ENCODE peak calls at places on chromosome 9, in nine cellular contexts. E, D, Q, N, C, O, K, F and Z are unnamed samples.

GRCh38 chr9:806285-807156 is 35.0 kb upstream of the DMRT1 start:
- DNase-seq in E (peak; percentile 4), D (no peak), Q (peak; percentile 62), N (no peak), C (no peak), O (no peak), K (no peak), F (no peak), Z (no peak)

GRCh38 chr9:78273761-78274160 is 23.2 kb upstream of the PSAT1 start:
- DNase-seq in E (no peak), D (no peak), Q (no peak), N (no peak), C (no peak), O (no peak), K (no peak), F (no peak), Z (no peak)

GRCh38 chr9:3751125-3751758 is 225.4 kb upstream of the RFX3 start:
- DNase-seq in E (no peak), D (no peak), Q (peak; percentile 24), N (no peak), C (peak; percentile 12), O (no peak), K (no peak), F (peak; percentile 79), Z (peak; percentile 16)

GRCh38 chr9:121640076-121640475 is 11.4 kb upstream of the DAB2IP start:
- DNase-seq in E (no peak), D (peak; percentile 85), Q (peak; percentile 81), N (peak; percentile 86), C (peak; percentile 22), O (no peak), K (peak; percentile 82), F (no peak), Z (peak; percentile 23)

GRCh38 chr9:1837453-1838084 is 177.6 kb upstream of the SMARCA2 start:
- DNase-seq in E (peak; percentile 45), D (no peak), Q (peak; percentile 90), N (peak; percentile 11), C (peak; percentile 18), O (no peak), K (no peak), F (peak; percentile 18), Z (peak; percentile 10)

GRCh38 chr9:93644397-93645088 is 68.2 kb downstream of the PHF2 start:
- DNase-seq in E (no peak), D (peak; percentile 14), Q (no peak), N (peak; percentile 3), C (no peak), O (no peak), K (peak; percentile 55), F (no peak), Z (no peak)

GRCh38 chr9:135719472-135719871 is 17.5 kb downstream of the KCNT1 start:
- DNase-seq in E (no peak), D (no peak), Q (no peak), N (no peak), C (no peak), O (no peak), K (no peak), F (no peak), Z (no peak)

GRCh38 chr9:111728617-111729366 is 65.9 kb downstream of the SHOC1 start:
- DNase-seq in E (no peak), D (no peak), Q (no peak), N (no peak), C (no peak), O (peak; percentile 87), K (no peak), F (no peak), Z (no peak)

DNA sequence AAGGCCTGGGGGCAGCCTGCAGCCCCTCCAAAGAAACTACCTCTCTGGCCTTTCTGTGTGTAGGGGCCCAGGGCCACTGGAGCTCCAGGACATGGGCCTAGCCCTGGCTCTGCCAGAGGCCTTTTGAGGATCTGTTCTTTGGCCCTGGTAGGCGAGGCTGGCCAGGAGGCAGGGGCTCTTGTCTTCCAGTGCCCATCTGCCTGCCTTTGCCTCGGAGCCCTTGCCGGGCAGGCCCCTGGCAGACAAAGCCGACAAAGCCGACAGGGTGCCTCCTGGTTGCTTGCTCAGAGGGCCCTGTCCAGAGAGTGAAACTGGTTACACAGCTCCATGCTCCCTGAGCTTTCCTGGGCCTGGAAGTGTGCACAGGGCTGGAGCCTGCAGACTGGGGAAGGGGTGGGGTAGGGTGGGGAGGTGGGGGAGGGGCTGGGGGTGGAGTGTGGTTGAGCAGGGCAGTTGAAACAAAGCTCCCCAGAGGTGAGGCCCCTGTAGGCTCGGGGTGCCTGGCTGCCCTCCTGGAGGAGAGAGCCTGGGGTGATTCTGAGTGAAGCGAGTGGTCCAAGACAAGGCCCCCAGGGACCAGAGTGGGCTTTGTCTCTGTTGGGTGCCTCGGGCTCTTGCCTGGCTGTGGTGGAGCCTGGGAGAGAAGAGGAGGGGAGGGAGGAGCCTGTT is 29.3 kb downstream of the PTPA start:
- DNase-seq in E (no peak), D (peak; percentile 73), Q (peak; percentile 50), N (peak; percentile 55), C (peak; percentile 39), O (no peak), K (peak; percentile 79), F (peak; percentile 54), Z (peak; percentile 53)
- TF ChIP-seq POLR2AphosphoS5 in E (no peak), D (peak; percentile 60), Q (no peak), N (no peak), C (no peak), O (no peak), K (no peak), F (no peak), Z (no peak)

DNA sequence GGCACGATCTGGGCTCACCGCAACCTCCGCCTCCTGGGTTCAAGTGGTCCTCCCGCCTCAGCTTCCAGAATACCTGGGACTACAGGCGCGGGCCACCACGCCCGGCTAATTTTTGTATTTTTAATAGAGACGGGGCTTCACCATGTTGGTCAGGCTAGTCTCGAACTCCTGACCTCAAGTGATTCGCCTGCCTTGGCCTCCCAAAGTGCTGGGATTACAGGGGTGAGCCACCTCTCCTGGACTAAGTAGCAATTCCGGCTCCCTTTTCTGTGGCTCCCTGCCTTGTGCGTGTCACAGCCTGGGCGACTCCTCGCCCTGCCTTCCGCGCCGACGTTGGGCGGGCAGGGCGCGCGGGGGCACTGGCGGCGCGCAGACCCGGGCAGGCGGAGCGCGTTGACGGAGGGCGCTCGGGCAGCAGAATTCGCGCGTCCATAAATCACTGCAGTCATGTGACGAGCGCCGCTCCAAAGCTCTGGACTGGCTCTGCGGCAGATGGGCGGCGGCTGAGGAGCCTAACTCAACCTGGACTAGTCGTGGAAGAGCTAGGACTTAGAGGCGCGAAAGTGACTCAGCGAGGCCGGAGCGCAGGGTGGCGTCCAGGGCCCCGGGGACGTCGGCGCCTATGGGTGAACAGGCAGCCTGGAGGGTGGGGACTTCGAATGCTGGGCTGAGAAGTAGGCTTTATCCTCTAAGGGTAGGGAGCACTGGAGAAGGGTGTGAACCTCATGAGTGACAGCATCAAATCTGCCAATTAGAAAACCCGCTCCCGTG is 1.4 kb upstream of the CIZ1 start:
- DNase-seq in E (no peak), D (peak; percentile 87), Q (peak; percentile 79), N (peak; percentile 92), C (no peak), O (peak; percentile 95), K (peak; percentile 93), F (peak; percentile 81), Z (peak; percentile 86)
- TF ChIP-seq CTCF in E (no peak), D (no peak), Q (peak; percentile 67), N (no peak), C (no peak), O (no peak), K (no peak), F (no peak), Z (no peak)

GRCh38 chr9:131482343-131483006 is 20.2 kb upstream of the POMT1 start:
- DNase-seq in E (no peak), D (no peak), Q (no peak), N (no peak), C (no peak), O (no peak), K (no peak), F (no peak), Z (no peak)

GRCh38 chr9:131484560-131485185 is 18.0 kb upstream of the POMT1 start:
- DNase-seq in E (no peak), D (no peak), Q (no peak), N (no peak), C (no peak), O (no peak), K (peak; percentile 40), F (no peak), Z (no peak)

GRCh38 chr9:131484051-131484445 is 18.7 kb upstream of the POMT1 start:
- DNase-seq in E (no peak), D (no peak), Q (no peak), N (no peak), C (no peak), O (no peak), K (no peak), F (no peak), Z (no peak)

GRCh38 chr9:131485206-131485605 is 17.5 kb upstream of the POMT1 start:
- DNase-seq in E (no peak), D (no peak), Q (no peak), N (no peak), C (no peak), O (no peak), K (no peak), F (no peak), Z (no peak)

DNA sequence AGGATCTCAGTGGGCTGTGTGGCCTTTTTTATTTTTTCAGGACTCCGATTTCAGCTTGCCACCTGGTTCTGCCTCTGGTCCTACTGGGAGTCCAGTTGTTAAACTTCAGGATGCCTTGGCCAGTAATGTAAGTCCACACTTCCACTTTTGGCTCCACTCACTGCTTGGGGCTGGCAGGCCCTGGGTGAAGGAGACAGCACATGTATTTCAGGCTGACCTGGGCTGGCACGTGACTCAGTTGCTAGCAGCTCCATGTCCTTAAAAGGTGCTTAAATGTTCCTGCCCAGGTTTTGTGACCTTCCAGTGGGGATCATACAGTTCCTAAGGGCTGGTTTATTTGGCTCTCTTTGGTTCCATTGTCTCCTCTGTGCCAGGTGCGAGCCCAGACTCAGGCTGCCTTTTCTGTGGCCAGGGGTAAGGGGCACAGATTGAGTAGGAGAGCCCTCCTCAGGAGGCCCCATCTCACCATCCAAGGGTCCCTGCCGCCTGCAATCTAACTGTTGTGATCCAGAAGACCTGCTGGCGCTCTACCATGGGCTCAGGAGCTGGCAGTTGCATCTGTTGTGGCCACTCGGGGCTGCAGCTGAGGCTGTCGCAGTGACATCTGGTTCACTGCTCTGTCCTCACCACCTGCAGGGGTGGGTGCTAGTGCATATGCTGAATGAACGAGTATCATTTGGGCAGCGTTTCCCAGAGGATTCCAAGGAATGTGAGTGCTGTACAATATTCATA is 19.2 kb upstream of the POMT1 start:
- DNase-seq in E (no peak), D (no peak), Q (no peak), N (no peak), C (no peak), O (no peak), K (peak; percentile 92), F (peak; percentile 95), Z (peak; percentile 81)
- TF ChIP-seq POLR2AphosphoS5 in E (no peak), D (no peak), Q (no peak), N (no peak), C (no peak), O (no peak), K (peak; percentile 51), F (no peak), Z (peak; percentile 84)

GRCh38 chr9:110142253-110142652 is 65.7 kb downstream of the C9orf152 start:
- DNase-seq in E (no peak), D (no peak), Q (no peak), N (no peak), C (no peak), O (no peak), K (no peak), F (no peak), Z (no peak)

GRCh38 chr9:110143969-110144545 is 63.9 kb downstream of the C9orf152 start:
- DNase-seq in E (no peak), D (no peak), Q (no peak), N (peak; percentile 31), C (no peak), O (no peak), K (no peak), F (no peak), Z (no peak)

GRCh38 chr9:110141118-110141797 is 66.7 kb downstream of the C9orf152 start:
- DNase-seq in E (no peak), D (no peak), Q (no peak), N (no peak), C (no peak), O (no peak), K (peak; percentile 81), F (peak; percentile 77), Z (no peak)

GRCh38 chr9:110140276-110140675 is 67.7 kb downstream of the C9orf152 start:
- DNase-seq in E (no peak), D (no peak), Q (no peak), N (no peak), C (no peak), O (no peak), K (no peak), F (no peak), Z (no peak)

DNA sequence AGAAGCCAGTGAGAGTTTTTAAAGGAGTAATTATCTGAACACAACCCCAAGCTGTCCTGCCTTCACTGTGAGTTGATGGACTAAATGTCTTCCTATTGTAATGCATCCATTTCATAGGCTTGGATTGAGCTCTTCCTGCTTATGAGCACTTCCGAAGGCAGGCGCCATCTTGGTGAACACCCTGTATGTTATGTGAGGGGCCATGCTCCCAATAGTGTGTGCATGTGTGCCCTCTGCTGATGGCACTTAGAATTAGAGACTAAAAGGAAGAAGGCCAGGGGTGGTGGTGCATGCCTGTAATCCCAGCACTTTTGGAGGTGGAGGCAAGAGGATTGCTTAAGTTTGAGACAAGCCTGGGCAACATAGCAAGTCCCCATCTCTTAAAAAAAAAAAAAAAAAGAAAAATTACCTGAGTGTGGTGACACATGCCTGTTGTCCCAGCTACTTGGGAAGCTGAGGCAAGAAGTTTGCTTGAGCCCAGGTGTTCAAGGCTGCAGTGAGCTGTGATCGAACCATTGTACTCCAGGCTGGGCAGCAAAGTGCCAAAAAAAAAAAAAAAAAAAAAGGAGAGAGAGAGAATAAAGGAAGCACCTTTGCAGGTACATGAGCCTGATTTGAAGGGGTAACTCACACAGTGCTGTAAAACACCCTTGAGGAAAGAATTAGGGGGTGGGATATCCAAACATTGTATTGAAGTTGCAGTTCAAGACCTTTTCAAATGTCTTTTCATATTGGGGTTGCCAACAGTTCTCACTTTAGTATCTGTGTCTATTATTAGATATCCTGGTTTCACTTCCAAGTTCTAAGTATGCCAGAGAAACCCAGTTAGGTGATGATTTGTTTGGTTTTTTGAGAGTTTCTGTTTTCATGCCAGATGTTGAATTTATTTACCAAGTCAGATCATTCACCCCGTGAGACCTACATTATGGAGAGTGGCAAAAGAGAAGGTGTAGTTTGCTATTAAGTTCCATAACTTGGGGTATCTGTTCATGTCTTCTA is 64.8 kb downstream of the C9orf152 start:
- DNase-seq in E (no peak), D (no peak), Q (peak; percentile 59), N (no peak), C (peak; percentile 35), O (no peak), K (no peak), F (no peak), Z (no peak)
- TF ChIP-seq CTCF in E (peak; percentile 26), D (no peak), Q (peak; percentile 76), N (no peak), C (no peak), O (no peak), K (no peak), F (no peak), Z (no peak)